ENCODE peak calls at places on chromosomes 5 and 9, in nine cellular contexts. A is upper lobe of left lung, V is K562, U is A549, O is HCT116, Y is IMR-90, B is heart left ventricle, F is thyroid gland, X is Peyer's patch. N is an unnamed sample.

GRCh38 chr5:52983731-52984620 is 5.2 kb upstream of the ITGA2 start:
- DNase-seq in A (no peak), V (no peak), U (no peak), O (peak; percentile 31), Y (peak; percentile 51), B (no peak), F (no peak), X (no peak), N (no peak)

GRCh38 chr5:96927008-96927407 is 8.9 kb upstream of the LNPEP start:
- DNase-seq in A (no peak), V (no peak), U (no peak), O (no peak), Y (peak; percentile 28), B (no peak), F (no peak), X (no peak), N (no peak)

GRCh38 chr9:129436751-129437625 is 183.9 kb downstream of the C9orf50 start:
- DNase-seq in A (peak; percentile 47), V (peak; percentile 65), U (no peak), O (no peak), Y (peak; percentile 57), B (peak; percentile 67), F (peak; percentile 86), X (peak; percentile 70), N (peak; percentile 60)

GRCh38 chr5:175567954-175568353 is 89.6 kb downstream of the SFXN1 start:
- DNase-seq in A (no peak), V (no peak), U (no peak), O (peak; percentile 4), Y (no peak), B (no peak), F (no peak), X (no peak), N (no peak)

GRCh38 chr9:18061856-18062255 is 412.1 kb upstream of the ADAMTSL1 start:
- DNase-seq in A (no peak), V (no peak), U (no peak), O (no peak), Y (peak; percentile 11), B (no peak), F (no peak), X (no peak), N (no peak)

GRCh38 chr5:142342128-142342981 is 17.5 kb upstream of the SPRY4 start:
- DNase-seq in A (peak; percentile 66), V (peak; percentile 9), U (no peak), O (no peak), Y (peak; percentile 81), B (peak; percentile 40), F (no peak), X (no peak), N (no peak)

GRCh38 chr9:33620738-33621439 is 96.8 kb downstream of the ANKRD18B start:
- DNase-seq in A (no peak), V (no peak), U (peak; percentile 23), O (no peak), Y (peak; percentile 84), B (no peak), F (peak; percentile 18), X (no peak), N (peak; percentile 89)

GRCh38 chr9:124291801-124292396 is 34.1 kb downstream of the NEK6 start:
- DNase-seq in A (peak; percentile 48), V (no peak), U (no peak), O (no peak), Y (no peak), B (peak; percentile 74), F (no peak), X (peak; percentile 69), N (no peak)

DNA sequence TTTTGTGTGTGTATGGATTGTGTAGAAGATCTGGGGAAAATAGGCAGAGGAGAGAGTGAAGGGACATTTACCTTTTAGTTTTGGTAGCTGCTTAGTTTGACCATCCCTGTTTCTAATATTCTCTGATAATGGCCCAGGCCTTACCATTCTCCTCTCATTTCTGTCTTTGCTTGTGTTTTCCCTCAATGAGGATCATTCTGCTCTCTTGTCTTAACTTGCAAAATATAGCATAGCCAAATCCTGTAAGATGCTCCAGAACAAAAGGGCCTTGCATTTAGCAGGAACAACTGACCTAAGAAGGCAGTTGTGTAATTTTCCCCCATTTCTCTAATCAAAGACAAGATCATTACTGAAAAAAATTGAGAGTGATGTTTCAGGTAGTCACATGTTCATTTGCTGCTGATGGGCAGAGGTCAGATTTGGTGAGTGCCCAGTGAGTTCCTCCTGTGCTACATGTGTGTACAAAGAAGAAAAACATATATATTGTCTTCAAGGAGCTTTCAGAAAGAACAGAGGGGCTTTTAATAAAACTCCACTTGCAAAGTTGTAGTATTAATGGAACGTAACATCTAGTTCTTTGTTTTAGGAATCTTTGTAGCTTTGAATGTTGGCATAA is 139.5 kb downstream of the KDM4C start:
- DNase-seq in A (no peak), V (no peak), U (no peak), O (no peak), Y (no peak), B (no peak), F (no peak), X (no peak), N (no peak)
- TF ChIP-seq POLR2A in A (no peak), V (no peak), U (no peak), O (no peak), Y (no peak), B (no peak), F (no peak), X (no peak), N (no peak)

GRCh38 chr5:118247468-118247867 is 740.9 kb downstream of the DTWD2 start:
- DNase-seq in A (no peak), V (no peak), U (no peak), O (no peak), Y (no peak), B (no peak), F (no peak), X (no peak), N (no peak)

GRCh38 chr5:118253401-118254061 is 734.8 kb downstream of the DTWD2 start:
- DNase-seq in A (no peak), V (no peak), U (no peak), O (no peak), Y (no peak), B (no peak), F (no peak), X (no peak), N (peak; percentile 5)

GRCh38 chr5:118243613-118244012 is 744.7 kb downstream of the DTWD2 start:
- DNase-seq in A (no peak), V (no peak), U (no peak), O (no peak), Y (no peak), B (no peak), F (no peak), X (no peak), N (no peak)

DNA sequence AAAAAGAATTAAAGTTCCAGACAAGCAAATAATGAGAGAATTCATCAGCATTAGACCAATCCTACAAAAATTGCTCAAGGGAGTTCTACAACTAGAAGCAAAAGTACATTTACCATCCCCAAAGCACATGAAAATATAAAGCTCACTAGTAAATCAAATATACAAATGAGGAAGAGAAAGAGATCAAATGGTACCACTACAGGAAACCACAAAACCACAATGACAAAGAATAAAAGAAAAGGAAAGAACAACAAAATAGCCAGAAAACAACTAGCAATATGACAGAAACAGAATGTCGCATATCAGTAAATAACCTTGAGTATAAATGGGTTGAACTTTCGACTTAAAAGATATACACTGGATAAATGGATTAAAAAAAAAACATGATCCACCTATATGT is 739.0 kb downstream of the DTWD2 start:
- DNase-seq in A (no peak), V (no peak), U (no peak), O (no peak), Y (no peak), B (no peak), F (no peak), X (no peak), N (no peak)
- TF ChIP-seq POLR2A in A (no peak), V (no peak), U (no peak), O (no peak), Y (no peak), B (no peak), F (no peak), X (no peak), N (no peak)

GRCh38 chr5:132103969-132104391 is 30.4 kb downstream of the CSF2 start:
- DNase-seq in A (peak; percentile 47), V (no peak), U (no peak), O (no peak), Y (no peak), B (no peak), F (no peak), X (no peak), N (no peak)

GRCh38 chr5:132102944-132103343 is 29.4 kb downstream of the CSF2 start:
- DNase-seq in A (no peak), V (no peak), U (no peak), O (no peak), Y (no peak), B (no peak), F (no peak), X (no peak), N (no peak)

GRCh38 chr5:132102101-132102701 is 28.6 kb downstream of the CSF2 start:
- DNase-seq in A (no peak), V (no peak), U (no peak), O (no peak), Y (no peak), B (no peak), F (no peak), X (no peak), N (no peak)

GRCh38 chr5:132104561-132104960 is 31.0 kb downstream of the CSF2 start:
- DNase-seq in A (no peak), V (no peak), U (no peak), O (no peak), Y (peak; percentile 66), B (no peak), F (no peak), X (no peak), N (no peak)

DNA sequence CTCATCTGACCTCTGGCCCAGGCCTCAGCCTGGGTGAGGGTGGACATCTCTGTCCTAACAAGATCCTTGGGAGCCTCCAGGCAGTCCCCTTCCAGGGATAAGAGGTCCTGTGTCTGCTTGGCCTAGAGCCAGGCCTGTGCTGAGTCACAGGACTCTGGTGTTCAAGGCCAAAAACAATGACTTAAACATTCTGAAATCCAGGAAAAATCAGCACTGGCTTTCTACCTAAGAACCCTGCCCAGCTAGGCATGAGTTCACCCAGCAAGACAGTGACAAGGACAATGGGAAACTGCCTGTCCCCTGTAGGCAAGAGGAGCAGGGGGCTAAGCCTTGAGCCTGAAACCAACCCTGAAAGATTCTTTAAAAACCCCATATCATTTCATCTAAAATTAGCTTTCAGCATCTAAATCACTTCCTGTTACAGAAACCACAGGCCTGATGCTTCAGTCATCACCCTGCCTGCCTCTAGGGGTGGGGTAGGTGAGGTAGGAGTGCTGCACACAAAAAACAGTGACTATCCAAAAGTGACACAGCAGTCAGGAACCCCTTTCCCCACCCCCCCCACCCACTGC is 29.9 kb downstream of the CSF2 start:
- DNase-seq in A (peak; percentile 84), V (peak; percentile 83), U (peak; percentile 83), O (peak; percentile 86), Y (peak; percentile 96), B (peak; percentile 90), F (peak; percentile 83), X (peak; percentile 77), N (no peak)
- TF ChIP-seq POLR2A in A (no peak), V (no peak), U (no peak), O (no peak), Y (peak; percentile 30), B (no peak), F (no peak), X (no peak), N (no peak)

DNA sequence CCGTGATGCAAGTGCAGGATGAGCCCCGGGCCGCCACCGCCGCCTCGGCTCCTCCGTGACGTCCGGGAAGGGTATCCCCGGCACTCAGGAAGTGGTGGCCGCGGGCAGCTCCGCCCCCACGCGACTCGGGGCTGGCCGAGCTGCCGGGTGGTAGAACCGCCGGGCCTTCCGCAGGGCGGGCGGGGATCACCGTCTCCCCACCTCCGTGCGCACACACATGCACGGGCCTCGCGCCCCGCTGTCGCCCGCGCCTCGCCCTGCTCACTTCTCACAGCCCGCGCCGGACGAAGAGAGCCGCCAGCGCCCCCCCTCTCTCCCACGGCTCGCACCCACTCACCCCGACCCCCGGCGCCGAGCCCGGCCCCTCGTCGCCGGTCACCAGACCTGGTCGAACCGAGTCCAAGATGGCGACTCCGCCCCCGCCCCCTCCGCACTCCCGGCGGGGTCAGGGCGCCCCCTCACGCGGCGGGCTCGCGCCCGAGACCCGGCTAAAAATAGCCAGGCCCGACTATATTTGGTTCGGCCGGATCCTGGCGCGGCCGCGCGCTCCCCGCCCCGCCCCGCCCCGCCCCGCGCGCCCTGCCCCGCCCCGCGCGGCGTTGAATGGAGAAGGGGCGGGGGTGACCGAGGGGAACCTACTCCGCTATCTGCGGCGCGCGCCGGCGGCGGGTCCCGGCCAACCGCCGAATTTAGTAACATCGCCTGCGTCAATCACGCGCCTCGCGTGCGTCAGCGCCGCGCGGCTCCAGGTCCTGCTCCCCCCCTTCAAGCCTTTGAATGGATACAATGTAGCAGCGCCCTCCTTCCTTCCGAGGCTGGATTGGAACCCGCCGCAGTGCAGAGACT is 2.0 kb upstream of the NR4A3 start:
- DNase-seq in A (peak; percentile 96), V (peak; percentile 85), U (peak; percentile 95), O (peak; percentile 93), Y (peak; percentile 96), B (peak; percentile 96), F (peak; percentile 96), X (peak; percentile 97), N (peak; percentile 85)
- TF ChIP-seq POLR2A in A (peak; percentile 96), V (peak; percentile 90), U (peak; percentile 81), O (no peak), Y (peak; percentile 82), B (peak; percentile 76), F (peak; percentile 62), X (peak; percentile 68), N (peak; percentile 67)